ENCODE peak calls at places on chromosomes 16 and 17, in five cellular contexts. G is IMR-90, N is trophoblast cell, U is neuronal stem cell, R is H9. E is an unnamed sample.

GRCh38 chr16:24609417-24609739 is 70.0 kb downstream of the RBBP6 start:
- DNase-seq in R (no peak), U (no peak), G (no peak), N (no peak), E (no peak)

GRCh38 chr17:9817086-9817485 is 4.8 kb downstream of the GSG1L2 start:
- DNase-seq in N (peak), U (peak), G (peak), R (peak), E (peak)

GRCh38 chr16:66004706-66005105 is 361.8 kb upstream of the CDH5 start:
- DNase-seq in G (peak), U (no peak), N (no peak), R (no peak), E (no peak)

GRCh38 chr17:65163990-65164495 is 26.9 kb downstream of the RGS9 start:
- DNase-seq in R (peak), N (peak), U (no peak), G (peak), E (peak)

GRCh38 chr16:23701045-23701444 is 12.0 kb downstream of the ERN2 start:
- DNase-seq in R (no peak), G (no peak), U (no peak), N (no peak), E (no peak)

GRCh38 chr17:41586863-41587495 is at the start of gene KRT14:
- DNase-seq in R (no peak), N (peak), G (no peak), U (no peak), E (no peak)

GRCh38 chr17:9971991-9972390 is 66.9 kb upstream of the RCVRN start:
- DNase-seq in U (no peak), R (no peak), G (peak), N (peak), E (peak)

GRCh38 chr17:77489898-77490265 is 349.1 kb downstream of the SEC14L1 start:
- DNase-seq in U (no peak), G (no peak), N (no peak), R (no peak), E (no peak)

GRCh38 chr17:62703776-62704380 is 76.4 kb downstream of the MRC2 start:
- DNase-seq in G (peak), U (peak), R (peak), N (peak), E (peak)

GRCh38 chr17:64506576-64507417 is at the start of gene CEP95:
- DNase-seq in N (peak), U (peak), R (no peak), G (peak), E (peak)

GRCh38 chr16:29784157-29784556 is 6.1 kb downstream of the ZG16 start:
- DNase-seq in R (no peak), U (no peak), G (no peak), N (no peak), E (no peak)

GRCh38 chr17:34771891-34772290 is 189.4 kb downstream of the CCT6B start:
- DNase-seq in N (no peak), G (no peak), R (no peak), U (no peak), E (no peak)

GRCh38 chr17:7029096-7029495 is 6.2 kb downstream of the BCL6B start:
- DNase-seq in N (no peak), R (no peak), G (no peak), U (no peak), E (no peak)

GRCh38 chr17:6927290-6927844 is 68.5 kb upstream of the ALOX12 start:
- DNase-seq in U (no peak), R (no peak), G (peak), N (no peak), E (no peak)

GRCh38 chr17:28812980-28813377 is 29.6 kb downstream of the FAM222B start:
- DNase-seq in N (no peak), U (no peak), G (peak), R (no peak), E (no peak)

GRCh38 chr16:9818702-9819101 is 363.5 kb downstream of the GRIN2A start:
- DNase-seq in N (no peak), U (no peak), R (no peak), G (no peak), E (no peak)

GRCh38 chr17:7589204-7589868 is 558 bp downstream of the SOX15 start:
- DNase-seq in G (peak), U (peak), R (peak), N (peak), E (peak)

DNA sequence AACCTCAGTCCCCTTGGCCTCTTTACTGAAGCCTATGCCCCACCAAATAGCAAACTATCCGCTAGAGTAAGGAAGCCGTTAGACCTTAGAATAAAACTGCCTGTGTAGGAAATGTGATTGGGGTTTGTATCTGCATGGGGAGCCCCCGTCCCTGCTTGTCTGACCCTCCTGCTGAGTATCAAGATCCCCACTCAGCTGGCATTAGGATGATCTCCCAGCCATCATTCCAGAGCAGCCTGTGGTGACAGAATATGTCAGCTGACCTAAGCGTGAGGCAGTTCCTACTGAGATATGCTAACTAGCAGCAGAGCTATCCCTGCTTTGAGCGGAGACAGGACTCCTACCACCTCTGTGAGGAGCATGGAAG is 645 bp upstream of the GFOD2 start:
- DNase-seq in N (peak), G (peak), U (peak), R (no peak), E (peak)
- H3K18ac ChIP-seq in N (peak), G (peak), U (no peak), R (no peak), E (no peak)

DNA sequence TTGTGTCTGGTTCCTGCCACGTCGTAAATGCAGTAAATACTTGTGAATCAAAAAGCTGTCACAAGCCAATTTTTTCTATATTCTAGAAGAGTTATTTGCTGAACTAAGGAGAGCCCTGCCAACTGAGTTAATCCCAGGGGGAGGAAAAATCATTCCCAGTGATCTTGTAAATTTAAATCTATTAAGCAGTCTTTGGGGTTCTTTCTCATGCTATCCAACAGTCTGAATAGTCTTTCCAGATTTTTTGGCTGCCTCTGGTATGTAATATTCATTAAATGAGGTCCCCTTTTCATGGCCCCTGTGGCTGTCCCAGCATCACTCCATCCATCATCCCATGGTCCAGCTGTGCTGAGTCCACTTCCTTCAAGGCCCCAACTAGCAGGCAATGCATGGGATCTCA is 46.7 kb downstream of the VAT1L start:
- DNase-seq in R (no peak), G (peak), N (no peak), U (no peak), E (no peak)
- H2AK5ac ChIP-seq in R (no peak), G (peak), N (no peak), U (no peak), E (no peak)

DNA sequence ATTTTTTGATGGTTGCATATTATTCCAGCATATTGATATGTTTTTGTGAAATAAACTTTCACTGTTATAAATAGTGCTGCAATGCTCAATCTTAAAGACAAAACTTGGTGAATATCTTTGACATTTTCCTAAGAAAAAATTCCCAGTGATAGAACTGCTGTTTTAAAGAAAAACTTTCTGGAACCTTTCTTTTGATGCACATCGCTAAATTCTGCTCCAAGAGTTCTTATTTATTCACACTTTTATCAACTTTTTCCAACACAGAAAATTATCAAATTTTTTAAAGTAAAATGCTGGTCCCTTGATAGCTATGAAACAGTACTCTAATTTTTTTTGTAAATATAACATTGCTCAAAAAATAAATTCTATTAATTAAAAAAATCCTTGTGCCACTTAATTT is 196.6 kb downstream of the HS3ST3A1 start:
- DNase-seq in G (no peak), U (no peak), N (no peak), R (no peak), E (no peak)
- H3K4me2 ChIP-seq in G (no peak), U (no peak), N (no peak), R (no peak), E (no peak)

GRCh38 chr16:68230956-68231355 is 5.0 kb downstream of the ESRP2 start:
- DNase-seq in G (no peak), U (no peak), R (no peak), N (no peak), E (no peak)
- H3K18ac ChIP-seq in G (no peak), U (no peak), R (no peak), N (no peak), E (no peak)